ENCODE peak calls at places on chromosomes 7 and 10, in six cellular contexts. W, C, I, G, P and R are unnamed samples.

GRCh38 chr7:30971440-30971839 is 7.7 kb downstream of the GHRHR start:
- DNase-seq in C (no peak), W (no peak), G (no peak), I (no peak), P (no peak), R (no peak)

GRCh38 chr7:100875356-100875751 is 451 bp downstream of the SRRT start:
- DNase-seq in P (no peak), W (no peak), I (no peak), G (no peak), C (no peak), R (no peak)

GRCh38 chr10:3580565-3580964 is 204.4 kb downstream of the KLF6 start:
- DNase-seq in P (no peak), C (no peak), G (no peak), W (no peak), I (no peak), R (no peak)

GRCh38 chr7:45133877-45134276 is 22.4 kb upstream of the TBRG4 start:
- DNase-seq in G (no peak), P (no peak), W (no peak), I (no peak), C (no peak), R (no peak)

GRCh38 chr10:32004161-32004591 is 52.0 kb downstream of the KIF5B start:
- DNase-seq in I (no peak), C (no peak), W (peak; percentile 69), P (no peak), G (no peak), R (no peak)

GRCh38 chr7:144407266-144407931 is 3.9 kb upstream of the NOBOX start:
- DNase-seq in P (no peak), W (no peak), G (no peak), I (no peak), C (no peak), R (no peak)

GRCh38 chr7:138970979-138971378 is 10.2 kb downstream of the KIAA1549 start:
- DNase-seq in G (no peak), C (no peak), W (no peak), P (no peak), I (no peak), R (no peak)

GRCh38 chr10:97703398-97704067 is 10.0 kb upstream of the MARVELD1 start:
- DNase-seq in W (no peak), C (no peak), I (no peak), G (no peak), P (no peak), R (no peak)

GRCh38 chr7:55534262-55534915 is 37.9 kb downstream of the VOPP1 start:
- DNase-seq in I (no peak), W (no peak), G (peak; percentile 73), C (peak; percentile 86), P (no peak), R (peak; percentile 97)

GRCh38 chr10:133058267-133059092 is 29.2 kb upstream of the ADGRA1 start:
- DNase-seq in C (no peak), G (no peak), W (no peak), I (no peak), P (no peak), R (no peak)

GRCh38 chr7:75888464-75889222 is 9.8 kb downstream of the RHBDD2 start:
- DNase-seq in P (no peak), C (no peak), I (no peak), G (no peak), W (no peak), R (no peak)

GRCh38 chr7:157357129-157358040 is 20.6 kb downstream of the DNAJB6 start:
- DNase-seq in C (no peak), P (no peak), G (no peak), I (no peak), W (no peak), R (no peak)

GRCh38 chr7:24200407-24200806 is 83.6 kb upstream of the NPY start:
- DNase-seq in I (no peak), W (no peak), G (no peak), P (no peak), C (no peak), R (no peak)

GRCh38 chr7:1742555-1743303 is 72.7 kb downstream of the ELFN1 start:
- DNase-seq in C (peak; percentile 39), P (peak; percentile 26), W (peak; percentile 41), I (peak; percentile 29), G (no peak), R (no peak)

GRCh38 chr10:129924375-129925085 is 39.5 kb downstream of the EBF3 start:
- DNase-seq in W (no peak), G (no peak), P (no peak), I (no peak), C (no peak), R (no peak)

GRCh38 chr7:159067870-159068787 is 76.5 kb downstream of the VIPR2 start:
- DNase-seq in P (peak; percentile 57), W (no peak), G (no peak), C (peak; percentile 5), I (no peak), R (no peak)

GRCh38 chr10:26994743-26995142 is 105.6 kb downstream of the ANKRD26 start:
- DNase-seq in I (no peak), C (no peak), W (no peak), P (no peak), G (no peak), R (no peak)

GRCh38 chr10:19411119-19411518 is 362.5 kb downstream of the MALRD1 start:
- DNase-seq in W (no peak), C (no peak), I (no peak), P (no peak), G (no peak), R (no peak)

GRCh38 chr10:72784551-72785421 is 92.8 kb downstream of the MCU start:
- DNase-seq in P (peak; percentile 69), I (no peak), C (peak; percentile 75), W (peak; percentile 25), G (no peak), R (no peak)

GRCh38 chr7:37410305-37411209 is 38.1 kb downstream of the ELMO1 start:
- DNase-seq in G (no peak), P (no peak), I (no peak), C (no peak), W (no peak), R (no peak)

GRCh38 chr10:21814866-21815265 is 188.7 kb downstream of the DNAJC1 start:
- DNase-seq in P (no peak), C (no peak), I (no peak), G (no peak), W (no peak), R (no peak)

GRCh38 chr10:79101560-79101971 is 32.8 kb downstream of the ZMIZ1 start:
- DNase-seq in I (no peak), G (no peak), C (no peak), P (peak; percentile 52), W (no peak), R (no peak)

GRCh38 chr10:5655003-5655600 is 11.3 kb downstream of the ASB13 start:
- DNase-seq in G (no peak), W (no peak), P (no peak), C (no peak), I (no peak), R (no peak)

GRCh38 chr10:4073912-4074311 is 288.9 kb upstream of the KLF6 start:
- DNase-seq in P (no peak), G (no peak), I (no peak), C (peak; percentile 75), W (no peak), R (no peak)

GRCh38 chr10:62640386-62640785 is 164.1 kb upstream of the ADO start:
- DNase-seq in P (no peak), C (no peak), W (no peak), G (no peak), I (no peak), R (no peak)

GRCh38 chr10:115659616-115660015 is 566.5 kb downstream of the ATRNL1 start:
- DNase-seq in I (no peak), G (no peak), C (peak; percentile 64), W (no peak), P (no peak), R (no peak)
- TF ChIP-seq CTCF in I (no peak), G (no peak), C (no peak), W (no peak), P (no peak), R (no peak)

GRCh38 chr7:46493196-46493595 is 572.1 kb upstream of the IGFBP3 start:
- DNase-seq in G (no peak), W (no peak), P (no peak), I (no peak), C (no peak), R (no peak)
- TF ChIP-seq CTCF in G (no peak), W (no peak), P (no peak), I (no peak), C (peak; percentile 14), R (no peak)

GRCh38 chr7:73573276-73573675 is 5.1 kb downstream of the TBL2 start:
- DNase-seq in P (no peak), W (no peak), C (no peak), G (no peak), I (no peak), R (no peak)

GRCh38 chr7:73582664-73583202 is 4.4 kb upstream of the TBL2 start:
- DNase-seq in G (no peak), W (no peak), C (no peak), I (no peak), P (no peak), R (no peak)

GRCh38 chr7:73573791-73574190 is 4.6 kb downstream of the TBL2 start:
- DNase-seq in I (no peak), W (no peak), P (no peak), C (no peak), G (no peak), R (no peak)

GRCh38 chr7:73577627-73578341 is 595 bp downstream of the TBL2 start:
- DNase-seq in I (no peak), G (no peak), W (no peak), P (no peak), C (peak; percentile 37), R (no peak)

DNA sequence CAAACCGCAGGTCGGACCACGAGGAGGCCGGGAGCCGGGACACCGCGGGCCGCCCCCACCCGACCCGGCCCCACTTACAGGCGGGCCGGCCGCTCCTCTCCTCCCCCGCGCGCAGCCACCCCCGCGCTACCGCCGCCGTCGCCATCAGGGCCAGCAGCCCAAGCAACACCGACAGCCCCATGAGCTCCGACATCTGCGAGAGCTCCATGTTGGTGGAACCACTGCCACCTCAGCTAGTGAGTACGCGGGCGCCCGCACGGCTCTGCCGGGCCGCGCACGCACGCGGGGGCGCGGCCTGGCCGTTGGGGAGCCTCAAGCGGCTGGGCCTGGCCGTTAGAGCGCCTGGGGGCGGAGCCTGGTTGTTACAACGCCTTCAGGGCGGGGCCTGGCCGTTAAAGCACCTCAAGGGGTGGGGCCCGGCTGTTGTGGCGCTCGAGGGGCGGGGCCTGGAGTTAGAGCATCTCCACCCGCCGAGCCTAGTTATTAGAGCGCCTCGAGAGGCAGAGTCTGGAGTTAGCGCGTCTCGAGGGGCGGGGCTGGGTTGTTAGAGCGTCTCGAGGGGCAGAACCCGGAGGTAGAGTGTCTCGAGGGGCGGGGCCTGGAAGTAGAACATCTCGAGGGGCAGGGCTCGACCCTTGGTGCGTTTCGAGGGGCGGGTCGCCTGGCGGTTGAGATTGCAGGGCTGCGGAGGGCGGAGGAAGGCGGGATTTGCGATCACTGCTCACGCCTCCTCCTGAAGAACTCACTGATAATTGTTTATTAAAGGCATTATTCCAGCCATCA is at the start of gene TBL2:
- DNase-seq in I (peak; percentile 99), C (peak; percentile 99), P (peak; percentile 98), G (peak; percentile 97), W (peak; percentile 100), R (peak; percentile 99)
- TF ChIP-seq CTCF in I (no peak), C (peak; percentile 12), P (peak; percentile 12), G (no peak), W (no peak), R (peak; percentile 4)

DNA sequence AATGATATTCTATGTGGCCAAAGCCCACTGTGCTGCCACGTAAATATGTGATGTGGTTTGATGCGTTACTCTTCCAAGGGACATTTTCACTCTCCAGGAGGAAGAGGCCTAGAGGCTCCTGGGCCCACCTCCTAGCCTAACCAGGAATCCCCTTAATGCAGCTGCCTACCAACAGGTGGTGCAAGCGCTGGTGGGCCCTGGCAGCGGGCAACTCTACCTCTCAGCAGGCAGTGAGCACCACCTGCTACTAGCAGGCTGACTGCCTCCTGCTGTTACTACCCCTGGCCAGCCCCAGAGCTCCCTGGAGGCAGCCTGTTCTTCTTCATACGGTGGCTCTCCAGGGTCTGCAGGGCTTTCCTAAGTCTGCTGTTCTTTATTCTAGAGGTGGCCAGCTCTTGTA is 62.8 kb downstream of the CDH23 start:
- DNase-seq in I (no peak), W (no peak), C (no peak), P (no peak), G (no peak), R (no peak)
- TF ChIP-seq CTCF in I (no peak), W (no peak), C (no peak), P (no peak), G (no peak), R (no peak)